ENCODE peak calls at places on chromosomes 16 and 17, in five cellular contexts. Y is choroid plexus epithelial cell, Z is MM.1S, S is upper lobe of left lung, J is right lobe of liver. E is an unnamed sample.

GRCh38 chr17:29042679-29043538 is at the start of gene PIPOX:
- DNase-seq in Y (peak), Z (peak), S (peak), J (peak), E (peak)

GRCh38 chr17:32936157-32936893 is 8.4 kb downstream of the TMEM98 start:
- DNase-seq in Y (no peak), Z (no peak), S (no peak), J (no peak), E (no peak)

GRCh38 chr17:76650505-76650904 is 6.9 kb upstream of the ST6GALNAC1 start:
- DNase-seq in Y (no peak), Z (no peak), S (no peak), J (no peak), E (no peak)

GRCh38 chr16:68995011-68995504 is 110.4 kb upstream of the HAS3 start:
- DNase-seq in Y (peak), Z (no peak), S (peak), J (no peak), E (no peak)

GRCh38 chr17:72365857-72366415 is 245.1 kb downstream of the SOX9 start:
- DNase-seq in Y (peak), Z (no peak), S (no peak), J (no peak), E (no peak)

GRCh38 chr16:89911375-89911774 is 7.3 kb upstream of the MC1R start:
- DNase-seq in Y (no peak), Z (no peak), S (no peak), J (no peak), E (no peak)

GRCh38 chr17:79862771-79863440 is 23.7 kb upstream of the CBX4 start:
- DNase-seq in Y (no peak), Z (no peak), S (peak), J (no peak), E (no peak)

GRCh38 chr17:73371285-73371684 is 59.5 kb upstream of the CDC42EP4 start:
- DNase-seq in Y (peak), Z (no peak), S (no peak), J (no peak), E (peak)

GRCh38 chr16:84324439-84325262 is 30.0 kb downstream of the WFDC1 start:
- DNase-seq in Y (no peak), Z (no peak), S (no peak), J (no peak), E (no peak)

GRCh38 chr17:34981538-34982241 is 1.4 kb downstream of the LIG3 start:
- DNase-seq in Y (peak), Z (no peak), S (no peak), J (no peak), E (no peak)

GRCh38 chr16:77288222-77288621 is 89.0 kb downstream of the SYCE1L start:
- DNase-seq in Y (peak), Z (no peak), S (no peak), J (no peak), E (peak)

GRCh38 chr17:37744633-37744927 is 279 bp downstream of the HNF1B start:
- DNase-seq in Y (no peak), Z (no peak), S (no peak), J (no peak), E (no peak)

GRCh38 chr17:55614061-55614460 is 102.8 kb upstream of the SMIM36 start:
- DNase-seq in Y (no peak), Z (no peak), S (no peak), J (no peak), E (no peak)

GRCh38 chr17:38898291-38898679 is 27.1 kb upstream of the LASP1NB start:
- DNase-seq in Y (no peak), Z (peak), S (no peak), J (no peak), E (no peak)

GRCh38 chr17:14196337-14196997 is 40.2 kb downstream of the CDRT15 start:
- DNase-seq in Y (no peak), Z (no peak), S (no peak), J (no peak), E (no peak)

GRCh38 chr16:8374586-8374985 is 215.7 kb downstream of the TMEM114 start:
- DNase-seq in Y (peak), Z (no peak), S (no peak), J (no peak), E (no peak)

GRCh38 chr16:87834015-87834667 is 35.2 kb downstream of the SLC7A5 start:
- DNase-seq in Y (no peak), Z (no peak), S (no peak), J (peak), E (no peak)

GRCh38 chr16:5027086-5027485 is 6.6 kb downstream of the NAGPA start:
- DNase-seq in Y (no peak), Z (no peak), S (no peak), J (no peak), E (no peak)

GRCh38 chr16:12739738-12740137 is 63.9 kb downstream of the CPPED1 start:
- DNase-seq in Y (no peak), Z (no peak), S (no peak), J (no peak), E (no peak)

GRCh38 chr17:82098939-82099765 is 1.1 kb upstream of the FASN start:
- DNase-seq in Y (no peak), Z (no peak), S (no peak), J (no peak), E (no peak)

GRCh38 chr16:78487471-78487870 is 388.0 kb downstream of the WWOX start:
- DNase-seq in Y (no peak), Z (no peak), S (no peak), J (no peak), E (no peak)

GRCh38 chr17:79932446-79932845 is 93.2 kb upstream of the CBX4 start:
- DNase-seq in Y (no peak), Z (no peak), S (no peak), J (no peak), E (no peak)

GRCh38 chr17:72998343-72998742 is 94.1 kb downstream of the SLC39A11 start:
- DNase-seq in Y (no peak), Z (no peak), S (no peak), J (no peak), E (no peak)

GRCh38 chr17:27848941-27849340 is 44.2 kb downstream of the LYRM9 start:
- DNase-seq in Y (no peak), Z (no peak), S (no peak), J (no peak), E (no peak)

GRCh38 chr16:53220585-53220984 is 165.8 kb downstream of the CHD9 start:
- DNase-seq in Y (peak), Z (no peak), S (no peak), J (no peak), E (no peak)

GRCh38 chr17:50638851-50639767 is 4.4 kb downstream of the ABCC3 start:
- DNase-seq in Y (peak), Z (no peak), S (peak), J (peak), E (peak)

GRCh38 chr17:8163978-8164814 is 1.4 kb upstream of the VAMP2 start:
- DNase-seq in Y (no peak), Z (no peak), S (peak), J (no peak), E (no peak)

GRCh38 chr16:31507929-31508705 is at the start of gene RUSF1:
- DNase-seq in Y (peak), Z (peak), S (peak), J (peak), E (peak)

GRCh38 chr16:71573387-71574094 is 3.4 kb downstream of the TAT start:
- DNase-seq in Y (no peak), Z (no peak), S (no peak), J (peak), E (no peak)

GRCh38 chr17:1720856-1721386 is 3.6 kb upstream of the WDR81 start:
- DNase-seq in Y (peak), Z (peak), S (peak), J (no peak), E (no peak)

GRCh38 chr17:77465358-77466041 is 324.7 kb downstream of the SEC14L1 start:
- DNase-seq in Y (peak), Z (peak), S (peak), J (peak), E (no peak)

GRCh38 chr17:428414-428813 is 75.8 kb upstream of the RPH3AL start:
- DNase-seq in Y (no peak), Z (no peak), S (no peak), J (no peak), E (no peak)

GRCh38 chr17:27473748-27474609 is 17.7 kb downstream of the KSR1 start:
- DNase-seq in Y (peak), Z (peak), S (peak), J (no peak), E (no peak)

GRCh38 chr17:8123695-8124349 is at the start of gene HES7:
- DNase-seq in Y (no peak), Z (no peak), S (no peak), J (no peak), E (no peak)

GRCh38 chr17:17171186-17171585 is 34.9 kb downstream of the PLD6 start:
- DNase-seq in Y (no peak), Z (no peak), S (no peak), J (no peak), E (no peak)

GRCh38 chr17:17170346-17170976 is 35.7 kb downstream of the PLD6 start:
- DNase-seq in Y (no peak), Z (no peak), S (peak), J (peak), E (no peak)

GRCh38 chr17:17173921-17174320 is 32.2 kb downstream of the PLD6 start:
- DNase-seq in Y (no peak), Z (no peak), S (no peak), J (no peak), E (no peak)

GRCh38 chr17:17172990-17173389 is 33.1 kb downstream of the PLD6 start:
- DNase-seq in Y (no peak), Z (no peak), S (no peak), J (no peak), E (no peak)

GRCh38 chr17:17171991-17172939 is 33.9 kb downstream of the PLD6 start:
- DNase-seq in Y (no peak), Z (no peak), S (peak), J (no peak), E (no peak)
- TF ChIP-seq CTCF in Y (peak), Z (no peak), S (no peak), J (no peak), E (peak)

DNA sequence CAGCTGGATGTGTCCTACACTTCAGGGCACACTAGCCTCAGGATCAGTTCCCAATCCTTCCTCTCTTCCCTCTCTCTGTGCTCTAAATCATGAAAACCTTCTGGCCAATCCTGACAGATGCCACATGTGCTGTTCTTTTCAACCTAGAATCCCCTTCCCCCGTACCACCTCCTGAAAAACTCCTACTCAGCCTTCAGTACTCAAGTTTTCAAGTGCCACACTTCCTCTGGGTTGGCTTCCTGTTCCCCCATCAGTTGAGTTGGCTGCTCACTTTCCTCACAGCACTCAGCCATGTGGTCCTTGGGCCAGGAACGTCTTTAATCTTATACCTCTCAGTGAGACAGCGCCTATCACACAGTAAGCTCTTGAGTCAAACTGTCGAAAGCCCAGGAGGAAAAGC is 3.3 kb downstream of the ASPHD1 start:
- DNase-seq in Y (no peak), Z (no peak), S (no peak), J (no peak), E (no peak)
- H3K4me3 ChIP-seq in Y (no peak), Z (no peak), S (no peak), J (no peak), E (no peak)

DNA sequence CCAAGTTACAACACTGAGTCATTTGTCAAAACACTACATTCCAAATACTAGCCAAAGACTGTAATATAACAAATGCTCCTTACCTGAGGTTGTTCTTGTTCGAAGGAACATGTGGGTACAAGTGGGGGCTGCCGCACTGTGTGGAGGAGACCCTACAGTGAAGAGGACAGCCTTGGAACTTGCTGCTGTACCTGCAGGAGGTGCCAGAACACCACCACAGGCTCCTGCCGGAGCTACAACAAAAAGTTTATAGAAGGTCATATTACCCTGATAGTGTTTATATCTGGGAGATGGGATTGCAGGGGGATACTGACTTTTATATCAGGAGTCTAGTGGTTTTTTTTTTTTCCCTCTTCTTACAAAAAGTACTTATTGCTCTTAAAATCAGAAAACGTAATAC is 37.8 kb upstream of the ALDH3A1 start:
- DNase-seq in Y (peak), Z (no peak), S (no peak), J (no peak), E (no peak)
- TF ChIP-seq CTCF in Y (peak), Z (no peak), S (no peak), J (no peak), E (no peak)

DNA sequence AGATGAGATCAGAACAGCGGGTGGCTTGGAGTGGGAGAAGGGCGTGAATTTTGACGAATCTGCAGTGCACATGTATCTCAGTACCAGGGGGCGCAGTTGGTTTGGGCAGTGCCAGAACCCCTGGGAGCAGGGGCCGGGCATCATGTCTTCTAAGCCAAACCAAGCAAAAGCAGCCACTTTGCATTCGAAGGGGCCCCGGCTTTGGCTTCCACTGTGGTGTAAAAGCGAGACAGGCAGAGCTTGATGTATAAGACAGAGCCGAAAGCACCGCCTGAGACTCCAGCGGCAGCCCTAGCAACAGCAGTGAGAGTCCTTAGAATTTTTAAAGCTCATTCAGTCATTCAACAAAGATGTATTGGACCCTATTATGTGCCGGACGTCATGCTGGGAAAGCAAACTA is 3.8 kb upstream of the XYLT1 start:
- DNase-seq in Y (no peak), Z (no peak), S (no peak), J (no peak), E (no peak)
- H3K4me3 ChIP-seq in Y (no peak), Z (no peak), S (no peak), J (no peak), E (no peak)

GRCh38 chr17:4934173-4934979 is 2.3 kb downstream of the GP1BA start:
- DNase-seq in Y (peak), Z (peak), S (peak), J (no peak), E (no peak)
- TF ChIP-seq CTCF in Y (peak), Z (peak), S (peak), J (no peak), E (peak)

DNA sequence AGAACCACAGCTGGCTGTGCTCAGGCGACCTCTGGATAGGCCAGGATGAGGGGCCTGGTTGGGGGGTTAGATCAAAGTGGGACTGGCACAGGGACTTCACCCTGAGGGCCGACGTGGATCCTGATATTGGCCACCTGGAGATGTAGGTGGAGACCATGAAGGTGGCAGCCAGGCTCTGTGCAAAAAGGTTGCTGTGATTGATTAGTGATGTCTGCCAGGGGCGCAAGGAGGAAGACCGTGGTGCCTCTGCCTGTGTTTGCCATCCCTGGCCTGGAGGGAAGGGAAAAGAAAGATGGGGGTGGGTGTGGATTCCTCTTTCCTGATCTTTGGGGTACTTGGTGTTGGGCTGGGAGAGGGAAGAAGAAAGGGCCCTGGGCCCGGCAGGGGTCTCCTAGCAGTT is 529 bp upstream of the SCN4A start:
- DNase-seq in Y (no peak), Z (no peak), S (no peak), J (no peak), E (no peak)
- H3K4me3 ChIP-seq in Y (no peak), Z (no peak), S (no peak), J (no peak), E (no peak)

GRCh38 chr17:66988069-66988798 is 23.7 kb downstream of the CACNG4 start:
- DNase-seq in Y (peak), Z (no peak), S (no peak), J (no peak), E (no peak)
- TF ChIP-seq CTCF in Y (peak), Z (no peak), S (no peak), J (no peak), E (no peak)

GRCh38 chr17:42270596-42270995 is 5.6 kb downstream of the STAT5B start:
- DNase-seq in Y (no peak), Z (no peak), S (no peak), J (no peak), E (no peak)

GRCh38 chr17:42271277-42271922 is 4.8 kb downstream of the STAT5B start:
- DNase-seq in Y (no peak), Z (no peak), S (no peak), J (no peak), E (no peak)

GRCh38 chr17:42268236-42268635 is 8.0 kb downstream of the STAT5B start:
- DNase-seq in Y (no peak), Z (no peak), S (no peak), J (no peak), E (no peak)

GRCh38 chr17:42272162-42272561 is 4.0 kb downstream of the STAT5B start:
- DNase-seq in Y (no peak), Z (no peak), S (no peak), J (no peak), E (no peak)

GRCh38 chr17:42270175-42270545 is 6.0 kb downstream of the STAT5B start:
- DNase-seq in Y (peak), Z (no peak), S (no peak), J (no peak), E (no peak)
- H3K4me3 ChIP-seq in Y (no peak), Z (no peak), S (no peak), J (no peak), E (no peak)

GRCh38 chr17:16304832-16305231 is 48.4 kb downstream of the CENPV start:
- DNase-seq in Y (peak), Z (no peak), S (no peak), J (no peak), E (no peak)
- TF ChIP-seq CTCF in Y (peak), Z (peak), S (no peak), J (peak), E (peak)